ENCODE peak calls at places on chromosome 13, in four cellular contexts. S is NB4, P is stomach, E is A549. H is an unnamed sample.

GRCh38 chr13:100833427-100833826 is 158.8 kb upstream of the TMTC4 start:
- DNase-seq in S (no peak), P (no peak), E (no peak), H (no peak)

GRCh38 chr13:25207291-25207690 is 35.2 kb upstream of the AMER2 start:
- DNase-seq in S (no peak), P (no peak), E (no peak), H (no peak)

GRCh38 chr13:110006304-110006703 is 219.9 kb upstream of the IRS2 start:
- DNase-seq in S (no peak), P (no peak), E (no peak), H (no peak)

GRCh38 chr13:108915095-108915633 is 285.8 kb downstream of the MYO16 start:
- DNase-seq in S (peak), P (no peak), E (no peak), H (no peak)

GRCh38 chr13:48400820-48401219 is 12.1 kb downstream of the LPAR6 start:
- DNase-seq in S (peak), P (no peak), E (no peak), H (no peak)

GRCh38 chr13:61030445-61030844 is 385.2 kb downstream of the PCDH20 start:
- DNase-seq in S (no peak), P (no peak), E (no peak), H (no peak)

GRCh38 chr13:110965038-110965754 is 50.3 kb upstream of the ANKRD10 start:
- DNase-seq in S (peak), P (no peak), E (peak), H (no peak)

GRCh38 chr13:66341038-66341437 is 889.1 kb downstream of the PCDH9 start:
- DNase-seq in S (no peak), P (no peak), E (no peak), H (no peak)

GRCh38 chr13:95862401-95862800 is 185.5 kb downstream of the DNAJC3 start:
- DNase-seq in S (no peak), P (no peak), E (no peak), H (no peak)

GRCh38 chr13:45511310-45512147 is 46.8 kb downstream of the COG3 start:
- DNase-seq in S (peak), P (no peak), E (peak), H (no peak)

GRCh38 chr13:73222627-73223026 is 163.8 kb downstream of the KLF5 start:
- DNase-seq in S (no peak), P (no peak), E (no peak), H (no peak)

GRCh38 chr13:40259899-40260298 is 406.5 kb downstream of the FOXO1 start:
- DNase-seq in S (no peak), P (no peak), E (no peak), H (no peak)

GRCh38 chr13:101529419-101529818 is 76.9 kb downstream of the ITGBL1 start:
- DNase-seq in S (no peak), P (no peak), E (no peak), H (no peak)

GRCh38 chr13:58429917-58430316 is 798.4 kb downstream of the PCDH17 start:
- DNase-seq in S (no peak), P (no peak), E (no peak), H (no peak)

GRCh38 chr13:97139704-97140103 is 82.4 kb upstream of the MBNL2 start:
- DNase-seq in S (peak), P (no peak), E (no peak), H (no peak)

GRCh38 chr13:97142452-97142851 is 79.7 kb upstream of the MBNL2 start:
- DNase-seq in S (no peak), P (no peak), E (peak), H (no peak)

GRCh38 chr13:97140611-97141010 is 81.5 kb upstream of the MBNL2 start:
- DNase-seq in S (no peak), P (no peak), E (no peak), H (no peak)

GRCh38 chr13:97145057-97145456 is 77.1 kb upstream of the MBNL2 start:
- DNase-seq in S (no peak), P (no peak), E (no peak), H (no peak)

DNA sequence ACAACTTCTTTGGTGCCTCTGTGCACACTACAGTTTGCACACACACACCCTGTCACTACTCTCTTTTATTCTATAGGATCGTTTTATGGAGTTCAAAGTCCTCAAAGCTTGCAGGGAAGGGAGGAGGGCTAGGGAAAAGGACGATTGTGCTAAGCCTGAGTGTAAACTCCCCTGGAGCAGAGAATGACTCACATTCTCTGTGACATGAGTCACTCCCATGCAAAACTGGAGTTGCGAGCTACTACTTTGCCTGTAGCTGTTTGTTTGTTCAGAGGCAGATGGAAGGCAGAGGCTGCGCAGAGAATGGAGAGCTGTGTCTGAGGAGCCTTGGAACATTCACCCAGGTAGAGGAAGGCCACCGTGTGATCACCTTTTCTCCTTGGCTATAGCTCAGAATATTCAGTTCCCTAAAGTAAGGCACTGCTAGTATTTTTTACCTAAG is 80.5 kb upstream of the MBNL2 start:
- DNase-seq in S (peak), P (peak), E (peak), H (no peak)
- TF ChIP-seq POLR2A in S (no peak), P (no peak), E (no peak), H (no peak)

DNA sequence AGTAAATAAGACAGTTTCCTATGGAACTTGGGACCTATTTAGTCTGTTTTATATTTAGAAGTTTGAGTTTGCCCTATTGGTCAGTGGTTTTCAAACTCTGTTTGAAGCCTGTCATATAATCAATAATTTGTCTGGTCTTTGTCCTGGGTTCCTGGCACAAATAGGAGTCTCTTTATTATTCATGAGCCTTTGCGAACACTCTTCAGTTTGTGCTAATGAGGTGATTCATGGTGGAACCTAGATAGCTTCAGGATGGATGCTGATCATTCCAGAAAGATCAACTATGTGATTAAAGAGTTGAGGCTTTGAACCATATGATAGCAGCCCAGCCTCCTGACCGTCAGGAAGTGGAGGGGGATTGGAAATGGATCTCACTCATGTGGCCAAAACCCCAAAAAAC is 10.0 kb upstream of the VWA8 start:
- DNase-seq in S (no peak), P (no peak), E (no peak), H (no peak)
- TF ChIP-seq CTCF in S (no peak), P (no peak), E (no peak), H (no peak)

DNA sequence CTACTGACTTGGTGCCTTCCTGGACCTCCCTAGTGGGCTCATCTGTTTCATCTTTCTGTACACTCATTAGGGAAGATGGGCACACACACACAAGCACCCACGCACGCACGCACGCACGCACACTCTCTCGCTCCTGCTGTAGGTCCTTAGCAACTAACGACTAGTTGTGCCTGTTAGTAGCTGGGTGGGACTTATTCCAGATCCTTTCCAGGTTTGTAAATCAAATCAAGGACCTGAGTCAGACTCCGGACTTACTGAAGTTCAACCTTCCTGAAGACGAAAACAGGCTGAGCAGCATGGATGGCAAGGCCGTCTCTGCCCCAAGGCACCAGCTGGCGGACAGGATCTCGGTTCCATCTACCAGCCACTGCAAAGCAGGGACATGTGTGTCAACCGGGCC is 76.2 kb downstream of the SLC15A1 start:
- DNase-seq in S (no peak), P (no peak), E (no peak), H (no peak)
- H3K4me3 ChIP-seq in S (no peak), P (no peak), E (no peak), H (no peak)

DNA sequence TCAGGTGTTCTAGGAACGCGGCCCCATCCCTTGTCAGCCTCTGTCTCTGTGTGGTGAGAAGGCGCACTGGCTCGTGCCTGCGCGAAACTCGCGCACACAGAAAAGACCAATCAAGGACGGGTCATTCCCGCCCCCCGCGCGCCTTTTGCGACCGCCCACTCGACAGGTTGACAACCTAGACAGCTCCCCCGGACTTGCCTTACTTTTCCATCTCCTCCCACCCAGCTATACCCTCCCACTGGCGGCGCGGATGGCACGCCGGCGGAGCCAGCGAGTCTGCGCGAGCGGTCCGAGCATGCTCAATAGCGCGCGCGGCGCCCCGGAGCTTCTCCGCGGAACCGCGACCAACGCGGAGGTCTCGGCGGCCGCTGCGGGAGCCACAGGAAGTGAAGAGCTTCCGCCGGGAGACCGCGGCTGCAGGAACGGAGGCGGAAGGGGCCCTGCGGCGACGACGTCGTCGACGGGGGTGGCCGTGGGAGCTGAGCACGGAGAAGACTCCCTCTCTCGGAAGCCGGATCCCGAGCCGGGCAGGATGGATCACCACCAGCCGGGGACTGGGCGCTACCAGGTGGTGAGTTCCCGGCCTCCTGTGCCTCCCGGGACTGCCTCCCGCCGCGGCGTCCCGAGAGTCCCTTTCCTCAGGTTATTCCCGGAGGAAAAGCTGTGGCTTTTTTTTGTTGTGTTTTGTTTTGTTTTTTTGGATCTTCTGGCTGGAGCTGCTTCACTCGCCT is at the start of gene NDFIP2:
- DNase-seq in S (peak), P (peak), E (peak), H (peak)
- TF ChIP-seq POLR2A in S (peak), P (no peak), E (peak), H (no peak)

GRCh38 chr13:70388935-70389334 is 280.7 kb upstream of the KLHL1 start:
- DNase-seq in S (no peak), P (no peak), E (no peak), H (no peak)

GRCh38 chr13:70385852-70386251 is 277.6 kb upstream of the KLHL1 start:
- DNase-seq in S (no peak), P (no peak), E (no peak), H (peak)

GRCh38 chr13:70390064-70390463 is 281.8 kb upstream of the KLHL1 start:
- DNase-seq in S (no peak), P (no peak), E (no peak), H (no peak)

GRCh38 chr13:70384156-70384555 is 275.9 kb upstream of the KLHL1 start:
- DNase-seq in S (no peak), P (no peak), E (no peak), H (no peak)

GRCh38 chr13:70386919-70387318 is 278.7 kb upstream of the KLHL1 start:
- DNase-seq in S (no peak), P (no peak), E (no peak), H (peak)
- TF ChIP-seq CTCF in S (no peak), P (no peak), E (no peak), H (no peak)

GRCh38 chr13:85068231-85068630 is 731.0 kb downstream of the SLITRK6 start:
- DNase-seq in S (no peak), P (no peak), E (no peak), H (no peak)
- H3K4me3 ChIP-seq in S (no peak), P (no peak), E (no peak), H (no peak)

GRCh38 chr13:23466144-23467002 is 32.9 kb upstream of the SACS start:
- DNase-seq in S (peak), P (peak), E (peak), H (peak)
- TF ChIP-seq POLR2A in S (peak), P (no peak), E (no peak), H (no peak)

GRCh38 chr13:54033323-54033861 is 1004.8 kb downstream of the OLFM4 start:
- DNase-seq in S (no peak), P (no peak), E (no peak), H (peak)
- TF ChIP-seq CTCF in S (no peak), P (no peak), E (no peak), H (no peak)